ENCODE peak calls at places on chromosomes 4 and X, in five cellular contexts. I is stimulated activated CD4-positive, alpha-beta T cell treated with anti-CD3 and anti-CD28 coated beads, Interleukin-1b, Interleukin-23, amount 100 ng/mL, for 24 hours; R is head of caudate nucleus; K is MV-4-11; T is upper lobe of right lung. E is an unnamed sample.

GRCh38 chr4:152535236-152535902 is 523 bp downstream of the FBXW7 start:
- DNase-seq in I (peak; percentile 12), R (peak; percentile 16), K (no peak), T (no peak), E (no peak)

GRCh38 chr4:27010334-27010940 is 149.8 kb downstream of the STIM2 start:
- DNase-seq in I (peak; percentile 37), R (peak; percentile 69), K (peak; percentile 43), T (peak; percentile 67), E (peak; percentile 46)

GRCh38 chr4:40581254-40582140 is 48.2 kb downstream of the RBM47 start:
- DNase-seq in I (no peak), R (no peak), K (no peak), T (no peak), E (no peak)

GRCh38 chr4:183376381-183376780 is 54.2 kb upstream of the CLDN24 start:
- DNase-seq in I (no peak), R (no peak), K (no peak), T (no peak), E (no peak)

GRCh38 chr4:31325300-31325699 is 605.1 kb downstream of the PCDH7 start:
- DNase-seq in I (no peak), R (no peak), K (no peak), T (no peak), E (no peak)

GRCh38 chr4:87521757-87522374 is 7.3 kb downstream of the SPARCL1 start:
- DNase-seq in I (no peak), R (no peak), K (no peak), T (no peak), E (peak; percentile 52)

GRCh38 chr4:150699599-150699998 is 117.6 kb downstream of the MAB21L2 start:
- DNase-seq in I (no peak), R (no peak), K (no peak), T (no peak), E (no peak)

GRCh38 chr4:48962636-48963035 is 23.4 kb upstream of the CWH43 start:
- DNase-seq in I (no peak), R (no peak), K (no peak), T (no peak), E (no peak)

GRCh38 chrX:13647709-13648212 is 5.2 kb upstream of the TCEANC start:
- DNase-seq in I (peak; percentile 39), R (no peak), K (peak; percentile 95), T (peak; percentile 58), E (peak; percentile 93)

GRCh38 chr4:3291411-3291968 is 1.3 kb upstream of the RGS12 start:
- DNase-seq in I (no peak), R (no peak), K (no peak), T (peak; percentile 81), E (no peak)

GRCh38 chr4:8235686-8236085 is 33.9 kb upstream of the HTRA3 start:
- DNase-seq in I (no peak), R (no peak), K (no peak), T (no peak), E (no peak)

GRCh38 chrX:8084023-8084422 is 87.0 kb downstream of the VCX2 start:
- DNase-seq in I (no peak), R (no peak), K (no peak), T (no peak), E (peak; percentile 70)

GRCh38 chrX:38899650-38900049 is 98.4 kb downstream of the MID1IP1 start:
- DNase-seq in I (no peak), R (no peak), K (no peak), T (no peak), E (no peak)

GRCh38 chr4:10983274-10983673 is 298.7 kb upstream of the CLNK start:
- DNase-seq in I (no peak), R (no peak), K (no peak), T (no peak), E (no peak)

GRCh38 chr4:101689220-101689619 is 101.3 kb upstream of the BANK1 start:
- DNase-seq in I (no peak), R (no peak), K (no peak), T (no peak), E (no peak)

GRCh38 chrX:88886908-88887307 is 139.9 kb downstream of the CPXCR1 start:
- DNase-seq in I (no peak), R (no peak), K (no peak), T (no peak), E (no peak)

GRCh38 chrX:151505796-151506195 is 57.7 kb upstream of the PASD1 start:
- DNase-seq in I (no peak), R (no peak), K (no peak), T (no peak), E (peak; percentile 5)

GRCh38 chr4:1600811-1601532 is 83.1 kb downstream of the FAM53A start:
- DNase-seq in I (no peak), R (no peak), K (no peak), T (peak; percentile 58), E (no peak)

GRCh38 chr4:118942465-118942864 is 53.8 kb downstream of the SYNPO2 start:
- DNase-seq in I (no peak), R (no peak), K (peak; percentile 95), T (no peak), E (peak; percentile 84)

GRCh38 chr4:113397114-113397701 is 347.8 kb downstream of the ANK2 start:
- DNase-seq in I (no peak), R (no peak), K (no peak), T (no peak), E (peak; percentile 16)

GRCh38 chrX:128106630-128107029 is 54.4 kb upstream of the ACTRT1 start:
- DNase-seq in I (no peak), R (no peak), K (peak; percentile 2), T (no peak), E (no peak)

GRCh38 chrX:14357314-14357713 is 172.0 kb upstream of the GLRA2 start:
- DNase-seq in I (no peak), R (no peak), K (no peak), T (no peak), E (no peak)

GRCh38 chr4:111761531-111761930 is 383.7 kb upstream of the FAM241A start:
- DNase-seq in I (no peak), R (no peak), K (no peak), T (no peak), E (no peak)

GRCh38 chr4:43339435-43339834 is 446.9 kb downstream of the GRXCR1 start:
- DNase-seq in I (no peak), R (no peak), K (no peak), T (no peak), E (peak; percentile 83)